ENCODE peak calls at places on chromosomes 16 and 17, in seven cellular contexts. H, R, N, Z, A, F and Y are unnamed samples.

GRCh38 chr17:78237403-78238012 is 6.1 kb downstream of the TMEM235 start:
- DNase-seq in R (no peak), N (no peak), Z (no peak), A (peak; percentile 89), F (peak; percentile 32), H (no peak), Y (no peak)

GRCh38 chr17:63531022-63531965 is 8.1 kb downstream of the KCNH6 start:
- DNase-seq in F (no peak), Z (no peak), R (peak; percentile 25), A (no peak), H (no peak), N (no peak), Y (no peak)

GRCh38 chr16:69324585-69325253 is 5.7 kb downstream of the PDF start:
- DNase-seq in F (no peak), H (no peak), A (no peak), R (no peak), N (no peak), Z (no peak), Y (no peak)

GRCh38 chr17:58325289-58325726 is 3.3 kb downstream of the TSPOAP1 start:
- DNase-seq in R (peak; percentile 57), F (peak; percentile 44), H (peak; percentile 19), Z (no peak), N (no peak), A (no peak), Y (peak; percentile 11)

GRCh38 chr17:62869885-62870580 is 61.9 kb upstream of the MARCHF10 start:
- DNase-seq in H (peak; percentile 55), F (no peak), N (no peak), R (no peak), A (no peak), Z (no peak), Y (no peak)

GRCh38 chr16:70151391-70151790 is 22.2 kb upstream of the CLEC18C start:
- DNase-seq in N (no peak), H (no peak), F (no peak), Z (no peak), R (no peak), A (no peak), Y (no peak)

GRCh38 chr17:12256380-12256995 is 235.8 kb downstream of the MAP2K4 start:
- DNase-seq in H (peak; percentile 77), Z (no peak), R (no peak), A (no peak), F (peak; percentile 23), N (peak; percentile 10), Y (no peak)

GRCh38 chr17:75472119-75472518 is 15.7 kb downstream of the TMEM94 start:
- DNase-seq in N (no peak), R (peak; percentile 25), F (peak; percentile 99), A (no peak), Z (no peak), H (no peak), Y (no peak)

GRCh38 chr17:75683467-75684041 is 16.4 kb downstream of the SAP30BP start:
- DNase-seq in R (no peak), Z (no peak), A (no peak), F (no peak), N (no peak), H (no peak), Y (no peak)

GRCh38 chr16:89473791-89474414 is 16.5 kb downstream of the ANKRD11 start:
- DNase-seq in A (no peak), H (no peak), N (no peak), R (no peak), F (no peak), Z (no peak), Y (no peak)

GRCh38 chr17:39622380-39623006 is 4.3 kb upstream of the PPP1R1B start:
- DNase-seq in N (no peak), F (peak; percentile 41), Z (no peak), H (no peak), A (no peak), R (no peak), Y (no peak)

GRCh38 chr16:68833251-68833650 is 10.1 kb upstream of the TANGO6 start:
- DNase-seq in R (no peak), H (no peak), F (no peak), N (no peak), Z (no peak), A (no peak), Y (no peak)

GRCh38 chr16:87471278-87472141 is 21.3 kb downstream of the ZCCHC14 start:
- DNase-seq in F (no peak), H (no peak), A (no peak), R (no peak), Z (no peak), N (no peak), Y (no peak)

GRCh38 chr16:12321363-12321762 is 344.8 kb downstream of the SNX29 start:
- DNase-seq in F (no peak), A (no peak), R (no peak), H (peak; percentile 37), Z (no peak), N (no peak), Y (no peak)

GRCh38 chr17:80552523-80552922 is 7.9 kb downstream of the RPTOR start:
- DNase-seq in H (no peak), F (no peak), N (no peak), R (no peak), Z (no peak), A (no peak), Y (no peak)

GRCh38 chr17:62627904-62628603 is 584 bp downstream of the MRC2 start:
- DNase-seq in F (no peak), Z (peak; percentile 56), A (no peak), H (peak; percentile 50), N (no peak), R (no peak), Y (peak; percentile 45)

GRCh38 chr16:50702725-50703124 is 9.3 kb downstream of the NOD2 start:
- DNase-seq in H (no peak), R (no peak), F (no peak), N (no peak), A (no peak), Z (no peak), Y (no peak)

GRCh38 chr16:78211951-78212350 is 112.5 kb downstream of the WWOX start:
- DNase-seq in N (no peak), Z (no peak), R (no peak), F (no peak), A (no peak), H (no peak), Y (no peak)

GRCh38 chr17:8249621-8250020 is 532 bp downstream of the PFAS start:
- DNase-seq in H (no peak), Z (no peak), A (no peak), F (no peak), N (no peak), R (no peak), Y (no peak)

GRCh38 chr17:41896726-41897125 is 22.0 kb downstream of the ACLY start:
- DNase-seq in N (no peak), F (no peak), R (no peak), H (no peak), Z (no peak), A (no peak), Y (no peak)

GRCh38 chr16:67760831-67761230 is 41.7 kb upstream of the GFOD2 start:
- DNase-seq in R (peak; percentile 54), H (no peak), F (no peak), A (no peak), N (no peak), Z (no peak), Y (no peak)